ENCODE peak calls at places on chromosomes 13 and 19, in five cellular contexts. Y is fibroblast of lung, V is kidney epithelial cell, Z is fibroblast of mammary gland, F is PC-3. A is an unnamed sample.
A peak's percentile ranks its signal among the peaks of the same experiment; 100 is the strongest.

GRCh38 chr19:46471116-46471733 is at the start of gene PNMA8A:
- DNase-seq in Y (peak; percentile 63), V (no peak), Z (peak; percentile 71), F (no peak), A (no peak)

GRCh38 chr19:31350693-31351211 is 1.5 kb upstream of the TSHZ3 start:
- DNase-seq in Y (peak; percentile 53), V (no peak), Z (peak; percentile 35), F (peak; percentile 22), A (no peak)

GRCh38 chr13:93004919-93005318 is 221.7 kb upstream of the GPC6 start:
- DNase-seq in Y (no peak), V (no peak), Z (peak; percentile 38), F (no peak), A (peak; percentile 4)

GRCh38 chr13:54637377-54637776 is 1608.8 kb downstream of the OLFM4 start:
- DNase-seq in Y (peak; percentile 7), V (peak; percentile 19), Z (no peak), F (peak; percentile 7), A (no peak)

GRCh38 chr13:71758823-71759222 is 108.2 kb downstream of the DACH1 start:
- DNase-seq in Y (no peak), V (peak; percentile 50), Z (no peak), F (no peak), A (no peak)

GRCh38 chr13:112850273-112850672 is 118.7 kb upstream of the MCF2L start:
- DNase-seq in Y (no peak), V (no peak), Z (no peak), F (no peak), A (no peak)

GRCh38 chr19:28864577-28865042 is 348.3 kb downstream of the UQCRFS1 start:
- DNase-seq in Y (no peak), V (no peak), Z (no peak), F (no peak), A (peak; percentile 38)

GRCh38 chr19:29687897-29688728 is 22.9 kb downstream of the PLEKHF1 start:
- DNase-seq in Y (peak; percentile 92), V (no peak), Z (peak; percentile 97), F (peak; percentile 31), A (peak; percentile 66)

GRCh38 chr13:33940898-33941297 is 122.9 kb downstream of the RFC3 start:
- DNase-seq in Y (no peak), V (no peak), Z (peak; percentile 54), F (no peak), A (no peak)

GRCh38 chr19:58558066-58558622 is at the start of gene UBE2M:
- DNase-seq in Y (no peak), V (no peak), Z (peak; percentile 37), F (no peak), A (no peak)

GRCh38 chr13:87344176-87344575 is 327.0 kb upstream of the SLITRK5 start:
- DNase-seq in Y (no peak), V (peak; percentile 4), Z (no peak), F (peak; percentile 3), A (no peak)

GRCh38 chr13:107205318-107206112 is 637.6 kb upstream of the ARGLU1 start:
- DNase-seq in Y (peak; percentile 59), V (no peak), Z (peak; percentile 43), F (peak; percentile 60), A (no peak)

GRCh38 chr19:19171821-19172532 is 1.9 kb upstream of the MEF2B start:
- DNase-seq in Y (peak; percentile 77), V (no peak), Z (peak; percentile 42), F (no peak), A (no peak)

GRCh38 chr19:56567274-56568120 is at the start of gene ZNF470:
- DNase-seq in Y (peak; percentile 91), V (peak; percentile 58), Z (peak; percentile 88), F (peak; percentile 46), A (peak; percentile 45)

GRCh38 chr19:16258440-16258903 is 60.8 kb downstream of the AP1M1 start:
- DNase-seq in Y (no peak), V (no peak), Z (no peak), F (no peak), A (no peak)

GRCh38 chr13:102039264-102039663 is 362.6 kb downstream of the FGF14 start:
- DNase-seq in Y (no peak), V (no peak), Z (no peak), F (no peak), A (no peak)

GRCh38 chr13:110498327-110498726 is 63.2 kb downstream of the RAB20 start:
- DNase-seq in Y (no peak), V (no peak), Z (peak; percentile 30), F (no peak), A (no peak)

GRCh38 chr13:93670858-93671257 is 444.3 kb downstream of the GPC6 start:
- DNase-seq in Y (no peak), V (no peak), Z (no peak), F (no peak), A (no peak)

GRCh38 chr19:39074205-39074692 is 9.9 kb upstream of the ACP7 start:
- DNase-seq in Y (no peak), V (no peak), Z (no peak), F (no peak), A (no peak)

GRCh38 chr13:64725492-64725891 is 2504.6 kb downstream of the PCDH9 start:
- DNase-seq in Y (no peak), V (no peak), Z (no peak), F (no peak), A (no peak)

GRCh38 chr19:10109528-10109927 is 2.0 kb upstream of the P2RY11 start:
- DNase-seq in Y (no peak), V (no peak), Z (no peak), F (no peak), A (no peak)

GRCh38 chr13:36475468-36475867 is 43.2 kb downstream of the CCNA1 start:
- DNase-seq in Y (peak; percentile 2), V (no peak), Z (peak; percentile 28), F (peak; percentile 58), A (no peak)

GRCh38 chr19:33177417-33177976 is 16.6 kb upstream of the LRP3 start:
- DNase-seq in Y (no peak), V (no peak), Z (no peak), F (peak; percentile 39), A (no peak)

GRCh38 chr19:12867120-12868099 is 13.8 kb downstream of the DNASE2 start:
- DNase-seq in Y (peak; percentile 52), V (no peak), Z (peak; percentile 45), F (no peak), A (no peak)

GRCh38 chr13:38348890-38349289 is 761 bp upstream of the UFM1 start:
- DNase-seq in Y (no peak), V (no peak), Z (peak; percentile 64), F (peak; percentile 30), A (no peak)

DNA sequence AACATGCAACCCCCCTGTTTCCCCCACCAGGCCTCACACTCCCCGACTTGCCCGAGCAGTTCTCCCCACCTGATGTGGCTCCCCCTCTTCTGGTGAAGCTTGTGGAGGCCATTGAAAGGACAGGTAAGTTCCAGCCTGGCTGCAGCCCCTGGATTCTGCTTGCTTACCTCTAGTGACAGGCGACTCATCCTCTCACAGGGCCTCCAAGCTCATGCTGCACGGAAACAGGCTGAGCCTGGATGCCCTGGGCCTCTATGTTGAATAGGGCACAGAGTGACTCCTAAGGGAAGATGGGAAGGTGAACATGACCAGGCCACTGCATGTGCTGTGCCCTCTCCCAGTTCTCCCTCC is 7.5 kb downstream of the PIK3R2 start:
- DNase-seq in Y (no peak), V (no peak), Z (peak; percentile 7), F (no peak), A (no peak)
- H3K4me3 ChIP-seq in Y (no peak overlapping the region), V (no peak overlapping the region), Z (no peak overlapping the region), F (no peak overlapping the region), A (no peak overlapping the region)

DNA sequence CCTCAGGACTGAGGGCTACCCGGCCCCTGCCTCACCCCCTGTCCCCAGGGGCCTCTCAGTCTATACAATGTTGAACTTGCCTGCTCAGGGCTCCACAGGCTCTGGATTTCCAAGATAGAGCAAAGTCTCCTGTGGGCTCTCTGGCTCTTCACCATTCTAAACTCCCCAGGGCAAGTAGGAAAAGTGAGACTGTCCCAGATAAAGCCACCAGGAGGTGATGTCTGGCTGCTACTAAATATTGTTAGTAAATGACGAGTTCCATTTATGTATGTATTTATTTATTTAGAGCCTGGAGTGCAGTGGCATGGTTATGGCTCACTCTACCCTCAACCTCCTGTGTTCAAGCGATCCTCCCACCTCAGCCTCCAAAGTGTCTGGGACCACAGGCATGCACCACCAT is 73.6 kb upstream of the SIAH3 start:
- DNase-seq in Y (peak; percentile 5), V (no peak), Z (peak; percentile 12), F (peak; percentile 4), A (no peak)
- TF ChIP-seq CTCF in Y (peak; percentile 19), V (no peak), Z (peak; percentile 10), F (peak; percentile 19), A (no peak)

GRCh38 chr19:1093330-1093729 is 1.8 kb downstream of the POLR2E start:
- DNase-seq in Y (no peak), V (no peak), Z (no peak), F (no peak), A (no peak)

GRCh38 chr19:1094978-1095701 is at the start of gene POLR2E:
- DNase-seq in Y (peak; percentile 99), V (peak; percentile 66), Z (peak; percentile 98), F (peak; percentile 96), A (peak; percentile 89)

GRCh38 chr19:1091544-1092175 is 3.5 kb downstream of the POLR2E start:
- DNase-seq in Y (no peak), V (no peak), Z (no peak), F (no peak), A (no peak)

GRCh38 chr19:1094655-1094977 is 559 bp downstream of the POLR2E start:
- DNase-seq in Y (no peak), V (no peak), Z (no peak), F (no peak), A (no peak)

DNA sequence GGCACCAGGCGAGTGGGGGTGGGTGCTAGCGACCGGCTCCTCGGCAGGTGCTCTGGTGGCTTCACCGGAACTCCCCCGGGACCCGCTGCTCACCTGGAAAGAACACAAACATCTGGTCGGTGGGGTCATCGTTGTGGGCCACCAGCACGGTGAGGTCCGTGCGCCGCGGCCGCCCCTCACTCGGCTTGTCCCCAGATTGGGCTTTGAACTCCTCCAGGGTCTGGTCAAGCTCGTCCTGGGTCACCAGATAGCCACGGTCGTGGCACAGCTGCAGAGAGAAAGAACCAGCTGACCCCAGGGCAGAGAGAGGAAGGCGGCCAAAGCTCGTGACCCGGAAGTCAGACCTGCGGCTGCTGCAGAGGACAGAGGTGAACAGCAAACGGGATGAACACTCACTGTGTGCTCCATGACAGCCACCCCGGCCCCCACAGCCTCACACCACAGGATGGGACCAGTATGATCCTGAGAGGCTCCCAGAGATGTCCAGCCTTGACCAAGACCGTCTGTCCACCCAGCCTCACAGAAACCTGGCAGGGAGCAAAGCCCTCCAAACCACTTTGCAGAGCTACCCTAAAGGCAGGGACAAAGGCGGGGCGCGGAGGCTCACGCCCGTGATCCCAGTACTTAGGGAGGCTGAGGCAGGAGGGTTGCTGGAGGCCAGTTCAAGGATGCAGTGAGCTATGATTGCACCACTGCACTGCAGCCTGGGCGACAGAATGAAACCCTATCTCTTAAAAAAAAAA is 1.2 kb downstream of the POLR2E start:
- DNase-seq in Y (no peak), V (no peak), Z (no peak), F (no peak), A (no peak)
- H3K4me3 ChIP-seq in Y (peak overlapping the region; percentile 86), V (peak overlapping the region; percentile 95), Z (peak overlapping the region; percentile 72), F (peak overlapping the region; percentile 93), A (peak overlapping the region; percentile 69)

GRCh38 chr13:43959291-43959690 is 79.6 kb downstream of the LACC1 start:
- DNase-seq in Y (no peak), V (no peak), Z (no peak), F (no peak), A (no peak)

GRCh38 chr13:43965446-43965845 is 85.7 kb downstream of the LACC1 start:
- DNase-seq in Y (no peak), V (no peak), Z (no peak), F (no peak), A (no peak)

GRCh38 chr13:43961909-43962308 is 82.2 kb downstream of the LACC1 start:
- DNase-seq in Y (no peak), V (no peak), Z (no peak), F (no peak), A (no peak)

GRCh38 chr13:43964698-43965097 is 85.0 kb downstream of the LACC1 start:
- DNase-seq in Y (no peak), V (no peak), Z (no peak), F (no peak), A (no peak)

GRCh38 chr13:43963726-43964125 is 84.0 kb downstream of the LACC1 start:
- DNase-seq in Y (no peak), V (no peak), Z (no peak), F (peak; percentile 14), A (no peak)
- TF ChIP-seq CTCF in Y (no peak), V (no peak), Z (peak; percentile 9), F (peak; percentile 27), A (no peak)

A was measured in AG09309.